ENCODE peak calls at places on chromosomes 5 and 9, in eight cellular contexts. One of them, this sample, is unnamed.

GRCh38 chr9:84266087-84266561 is 74.4 kb downstream of the SLC28A3 start:
- DNase-seq in Peyer's patch: no peak
- DNase-seq in tibial artery: no peak
- DNase-seq in WTC11: peak
- DNase-seq in foreskin fibroblast: no peak
- DNase-seq in CD4-positive, alpha-beta T cell: no peak
- DNase-seq in spleen: no peak
- DNase-seq in CD8-positive, alpha-beta T cell: no peak
- DNase-seq in this sample: no peak

GRCh38 chr5:36724429-36725332 is 118.3 kb downstream of the SLC1A3 start:
- DNase-seq in tibial artery: peak
- DNase-seq in foreskin fibroblast: no peak
- DNase-seq in CD4-positive, alpha-beta T cell: peak
- DNase-seq in CD8-positive, alpha-beta T cell: peak
- DNase-seq in Peyer's patch: peak
- DNase-seq in WTC11: no peak
- DNase-seq in spleen: peak
- DNase-seq in this sample: no peak

GRCh38 chr5:33299621-33300208 is 141.1 kb upstream of the TARS1 start:
- DNase-seq in WTC11: no peak
- DNase-seq in spleen: no peak
- DNase-seq in foreskin fibroblast: peak
- DNase-seq in CD4-positive, alpha-beta T cell: no peak
- DNase-seq in CD8-positive, alpha-beta T cell: no peak
- DNase-seq in Peyer's patch: no peak
- DNase-seq in tibial artery: no peak
- DNase-seq in this sample: no peak

GRCh38 chr5:78640622-78641021 is 8.0 kb downstream of the LHFPL2 start:
- DNase-seq in foreskin fibroblast: no peak
- DNase-seq in spleen: no peak
- DNase-seq in CD8-positive, alpha-beta T cell: no peak
- DNase-seq in CD4-positive, alpha-beta T cell: no peak
- DNase-seq in tibial artery: no peak
- DNase-seq in Peyer's patch: no peak
- DNase-seq in WTC11: no peak
- DNase-seq in this sample: no peak

GRCh38 chr9:96868709-96869108 is 14.4 kb upstream of the ZNF782 start:
- DNase-seq in foreskin fibroblast: no peak
- DNase-seq in CD4-positive, alpha-beta T cell: no peak
- DNase-seq in CD8-positive, alpha-beta T cell: no peak
- DNase-seq in spleen: no peak
- DNase-seq in tibial artery: no peak
- DNase-seq in WTC11: no peak
- DNase-seq in Peyer's patch: no peak
- DNase-seq in this sample: no peak

GRCh38 chr9:96483733-96484240 is 33.8 kb downstream of the HABP4 start:
- DNase-seq in CD8-positive, alpha-beta T cell: no peak
- DNase-seq in CD4-positive, alpha-beta T cell: no peak
- DNase-seq in tibial artery: no peak
- DNase-seq in Peyer's patch: no peak
- DNase-seq in spleen: no peak
- DNase-seq in foreskin fibroblast: no peak
- DNase-seq in WTC11: no peak
- DNase-seq in this sample: no peak

GRCh38 chr5:112849912-112850311 is 11.2 kb upstream of the SRP19 start:
- DNase-seq in WTC11: no peak
- DNase-seq in CD4-positive, alpha-beta T cell: no peak
- DNase-seq in foreskin fibroblast: no peak
- DNase-seq in CD8-positive, alpha-beta T cell: no peak
- DNase-seq in tibial artery: no peak
- DNase-seq in Peyer's patch: no peak
- DNase-seq in spleen: no peak
- DNase-seq in this sample: no peak

GRCh38 chr5:118611332-118611945 is 376.9 kb downstream of the DTWD2 start:
- DNase-seq in tibial artery: no peak
- DNase-seq in WTC11: peak
- DNase-seq in spleen: no peak
- DNase-seq in CD4-positive, alpha-beta T cell: no peak
- DNase-seq in CD8-positive, alpha-beta T cell: no peak
- DNase-seq in Peyer's patch: no peak
- DNase-seq in foreskin fibroblast: peak
- DNase-seq in this sample: no peak

GRCh38 chr9:122347348-122348287 is 23.2 kb upstream of the PTGS1 start:
- DNase-seq in WTC11: no peak
- DNase-seq in foreskin fibroblast: no peak
- DNase-seq in CD4-positive, alpha-beta T cell: no peak
- DNase-seq in CD8-positive, alpha-beta T cell: no peak
- DNase-seq in Peyer's patch: peak
- DNase-seq in spleen: peak
- DNase-seq in tibial artery: no peak
- DNase-seq in this sample: no peak

GRCh38 chr5:53601570-53601969 is 41.1 kb downstream of the NDUFS4 start:
- DNase-seq in WTC11: no peak
- DNase-seq in spleen: no peak
- DNase-seq in Peyer's patch: no peak
- DNase-seq in CD8-positive, alpha-beta T cell: no peak
- DNase-seq in foreskin fibroblast: no peak
- DNase-seq in CD4-positive, alpha-beta T cell: no peak
- DNase-seq in tibial artery: no peak
- DNase-seq in this sample: no peak

GRCh38 chr5:36688722-36689121 is 82.3 kb downstream of the SLC1A3 start:
- DNase-seq in WTC11: peak
- DNase-seq in Peyer's patch: peak
- DNase-seq in CD8-positive, alpha-beta T cell: no peak
- DNase-seq in tibial artery: no peak
- DNase-seq in spleen: no peak
- DNase-seq in CD4-positive, alpha-beta T cell: no peak
- DNase-seq in foreskin fibroblast: no peak
- DNase-seq in this sample: no peak

GRCh38 chr9:69937830-69938535 is 105.7 kb upstream of the MAMDC2 start:
- DNase-seq in CD4-positive, alpha-beta T cell: no peak
- DNase-seq in CD8-positive, alpha-beta T cell: no peak
- DNase-seq in foreskin fibroblast: no peak
- DNase-seq in spleen: no peak
- DNase-seq in tibial artery: no peak
- DNase-seq in WTC11: no peak
- DNase-seq in Peyer's patch: no peak
- DNase-seq in this sample: no peak

GRCh38 chr9:127875306-127875966 is 2.0 kb downstream of the AK1 start:
- DNase-seq in CD4-positive, alpha-beta T cell: no peak
- DNase-seq in CD8-positive, alpha-beta T cell: no peak
- DNase-seq in Peyer's patch: no peak
- DNase-seq in WTC11: no peak
- DNase-seq in foreskin fibroblast: peak
- DNase-seq in tibial artery: no peak
- DNase-seq in spleen: peak
- DNase-seq in this sample: no peak

GRCh38 chr5:1514027-1514818 is 9.5 kb downstream of the LPCAT1 start:
- DNase-seq in tibial artery: peak
- DNase-seq in foreskin fibroblast: no peak
- DNase-seq in CD8-positive, alpha-beta T cell: no peak
- DNase-seq in Peyer's patch: no peak
- DNase-seq in spleen: peak
- DNase-seq in CD4-positive, alpha-beta T cell: no peak
- DNase-seq in WTC11: peak
- DNase-seq in this sample: peak

GRCh38 chr5:150660108-150660831 is 781 bp upstream of the MYOZ3 start:
- DNase-seq in Peyer's patch: no peak
- DNase-seq in tibial artery: no peak
- DNase-seq in foreskin fibroblast: no peak
- DNase-seq in CD4-positive, alpha-beta T cell: no peak
- DNase-seq in WTC11: no peak
- DNase-seq in spleen: no peak
- DNase-seq in CD8-positive, alpha-beta T cell: no peak
- DNase-seq in this sample: no peak

GRCh38 chr5:112417931-112418358 is 1.1 kb downstream of the EPB41L4A start:
- DNase-seq in foreskin fibroblast: peak
- DNase-seq in Peyer's patch: peak
- DNase-seq in CD8-positive, alpha-beta T cell: no peak
- DNase-seq in tibial artery: peak
- DNase-seq in CD4-positive, alpha-beta T cell: no peak
- DNase-seq in spleen: peak
- DNase-seq in WTC11: no peak
- DNase-seq in this sample: no peak

GRCh38 chr5:135206862-135207261 is 172.8 kb upstream of the PITX1 start:
- DNase-seq in Peyer's patch: no peak
- DNase-seq in foreskin fibroblast: no peak
- DNase-seq in tibial artery: no peak
- DNase-seq in WTC11: no peak
- DNase-seq in CD8-positive, alpha-beta T cell: no peak
- DNase-seq in spleen: no peak
- DNase-seq in CD4-positive, alpha-beta T cell: no peak
- DNase-seq in this sample: peak

GRCh38 chr5:135207866-135208265 is 173.8 kb upstream of the PITX1 start:
- DNase-seq in Peyer's patch: no peak
- DNase-seq in spleen: no peak
- DNase-seq in CD8-positive, alpha-beta T cell: no peak
- DNase-seq in WTC11: no peak
- DNase-seq in CD4-positive, alpha-beta T cell: no peak
- DNase-seq in tibial artery: no peak
- DNase-seq in foreskin fibroblast: no peak
- DNase-seq in this sample: peak

GRCh38 chr5:135209495-135209837 is 175.4 kb upstream of the PITX1 start:
- DNase-seq in WTC11: no peak
- DNase-seq in tibial artery: no peak
- DNase-seq in spleen: no peak
- DNase-seq in CD4-positive, alpha-beta T cell: no peak
- DNase-seq in foreskin fibroblast: no peak
- DNase-seq in CD8-positive, alpha-beta T cell: no peak
- DNase-seq in Peyer's patch: no peak
- DNase-seq in this sample: no peak

GRCh38 chr5:135210286-135211055 is 176.4 kb upstream of the PITX1 start:
- DNase-seq in spleen: peak
- DNase-seq in WTC11: no peak
- DNase-seq in CD4-positive, alpha-beta T cell: no peak
- DNase-seq in CD8-positive, alpha-beta T cell: no peak
- DNase-seq in Peyer's patch: no peak
- DNase-seq in tibial artery: no peak
- DNase-seq in foreskin fibroblast: no peak
- DNase-seq in this sample: peak

GRCh38 chr5:135208555-135209494 is 174.8 kb upstream of the PITX1 start:
- DNase-seq in CD8-positive, alpha-beta T cell: no peak
- DNase-seq in CD4-positive, alpha-beta T cell: no peak
- DNase-seq in WTC11: no peak
- DNase-seq in tibial artery: peak
- DNase-seq in Peyer's patch: no peak
- DNase-seq in spleen: peak
- DNase-seq in foreskin fibroblast: peak
- DNase-seq in this sample: peak
- TF ChIP-seq CTCF in CD8-positive, alpha-beta T cell: no peak
- TF ChIP-seq CTCF in CD4-positive, alpha-beta T cell: no peak
- TF ChIP-seq CTCF in WTC11: no peak
- TF ChIP-seq CTCF in tibial artery: no peak
- TF ChIP-seq CTCF in Peyer's patch: no peak
- TF ChIP-seq CTCF in spleen: no peak
- TF ChIP-seq CTCF in foreskin fibroblast: peak
- TF ChIP-seq CTCF in this sample: no peak

GRCh38 chr9:31823365-31823764 is 561.1 kb upstream of the ACO1 start:
- DNase-seq in Peyer's patch: no peak
- DNase-seq in WTC11: no peak
- DNase-seq in foreskin fibroblast: no peak
- DNase-seq in tibial artery: no peak
- DNase-seq in CD8-positive, alpha-beta T cell: no peak
- DNase-seq in spleen: no peak
- DNase-seq in CD4-positive, alpha-beta T cell: no peak
- DNase-seq in this sample: no peak

GRCh38 chr9:31820426-31820825 is 564.0 kb upstream of the ACO1 start:
- DNase-seq in CD4-positive, alpha-beta T cell: no peak
- DNase-seq in tibial artery: no peak
- DNase-seq in WTC11: no peak
- DNase-seq in foreskin fibroblast: no peak
- DNase-seq in spleen: peak
- DNase-seq in Peyer's patch: no peak
- DNase-seq in CD8-positive, alpha-beta T cell: no peak
- DNase-seq in this sample: no peak

GRCh38 chr9:31821583-31821982 is 562.9 kb upstream of the ACO1 start:
- DNase-seq in Peyer's patch: no peak
- DNase-seq in tibial artery: no peak
- DNase-seq in CD4-positive, alpha-beta T cell: no peak
- DNase-seq in spleen: peak
- DNase-seq in CD8-positive, alpha-beta T cell: no peak
- DNase-seq in foreskin fibroblast: no peak
- DNase-seq in WTC11: no peak
- DNase-seq in this sample: no peak

GRCh38 chr9:31824860-31825259 is 559.6 kb upstream of the ACO1 start:
- DNase-seq in foreskin fibroblast: no peak
- DNase-seq in spleen: no peak
- DNase-seq in WTC11: no peak
- DNase-seq in Peyer's patch: no peak
- DNase-seq in CD4-positive, alpha-beta T cell: no peak
- DNase-seq in CD8-positive, alpha-beta T cell: no peak
- DNase-seq in tibial artery: no peak
- DNase-seq in this sample: no peak
- TF ChIP-seq CTCF in foreskin fibroblast: no peak
- TF ChIP-seq CTCF in spleen: no peak
- TF ChIP-seq CTCF in WTC11: no peak
- TF ChIP-seq CTCF in Peyer's patch: no peak
- TF ChIP-seq CTCF in CD4-positive, alpha-beta T cell: no peak
- TF ChIP-seq CTCF in CD8-positive, alpha-beta T cell: no peak
- TF ChIP-seq CTCF in tibial artery: no peak
- TF ChIP-seq CTCF in this sample: no peak

GRCh38 chr9:89721971-89722530 is 117.2 kb downstream of the GADD45G start:
- DNase-seq in spleen: no peak
- DNase-seq in tibial artery: no peak
- DNase-seq in foreskin fibroblast: no peak
- DNase-seq in CD8-positive, alpha-beta T cell: no peak
- DNase-seq in Peyer's patch: no peak
- DNase-seq in WTC11: no peak
- DNase-seq in CD4-positive, alpha-beta T cell: no peak
- DNase-seq in this sample: no peak
- TF ChIP-seq CTCF in spleen: no peak
- TF ChIP-seq CTCF in tibial artery: no peak
- TF ChIP-seq CTCF in foreskin fibroblast: no peak
- TF ChIP-seq CTCF in CD8-positive, alpha-beta T cell: no peak
- TF ChIP-seq CTCF in Peyer's patch: no peak
- TF ChIP-seq CTCF in WTC11: no peak
- TF ChIP-seq CTCF in CD4-positive, alpha-beta T cell: no peak
- TF ChIP-seq CTCF in this sample: no peak

GRCh38 chr9:133148351-133149129 is 15.2 kb downstream of the GBGT1 start:
- DNase-seq in spleen: peak
- DNase-seq in tibial artery: no peak
- DNase-seq in foreskin fibroblast: peak
- DNase-seq in WTC11: no peak
- DNase-seq in CD8-positive, alpha-beta T cell: peak
- DNase-seq in Peyer's patch: peak
- DNase-seq in CD4-positive, alpha-beta T cell: peak
- DNase-seq in this sample: no peak

GRCh38 chr9:133151041-133151440 is 12.7 kb downstream of the GBGT1 start:
- DNase-seq in spleen: no peak
- DNase-seq in CD4-positive, alpha-beta T cell: no peak
- DNase-seq in CD8-positive, alpha-beta T cell: no peak
- DNase-seq in foreskin fibroblast: no peak
- DNase-seq in tibial artery: no peak
- DNase-seq in Peyer's patch: no peak
- DNase-seq in WTC11: no peak
- DNase-seq in this sample: no peak

GRCh38 chr9:133151601-133152525 is 11.9 kb downstream of the GBGT1 start:
- DNase-seq in Peyer's patch: no peak
- DNase-seq in foreskin fibroblast: no peak
- DNase-seq in CD4-positive, alpha-beta T cell: no peak
- DNase-seq in WTC11: no peak
- DNase-seq in spleen: no peak
- DNase-seq in tibial artery: no peak
- DNase-seq in CD8-positive, alpha-beta T cell: no peak
- DNase-seq in this sample: peak

GRCh38 chr9:133147412-133148271 is 16.1 kb downstream of the GBGT1 start:
- DNase-seq in tibial artery: peak
- DNase-seq in spleen: peak
- DNase-seq in CD8-positive, alpha-beta T cell: peak
- DNase-seq in WTC11: peak
- DNase-seq in CD4-positive, alpha-beta T cell: peak
- DNase-seq in foreskin fibroblast: no peak
- DNase-seq in Peyer's patch: peak
- DNase-seq in this sample: peak

GRCh38 chr9:133149130-133150015 is 14.3 kb downstream of the GBGT1 start:
- DNase-seq in CD4-positive, alpha-beta T cell: peak
- DNase-seq in tibial artery: peak
- DNase-seq in WTC11: peak
- DNase-seq in spleen: peak
- DNase-seq in Peyer's patch: peak
- DNase-seq in foreskin fibroblast: peak
- DNase-seq in CD8-positive, alpha-beta T cell: peak
- DNase-seq in this sample: peak
- TF ChIP-seq CTCF in CD4-positive, alpha-beta T cell: peak
- TF ChIP-seq CTCF in tibial artery: peak
- TF ChIP-seq CTCF in WTC11: no peak
- TF ChIP-seq CTCF in spleen: no peak
- TF ChIP-seq CTCF in Peyer's patch: peak
- TF ChIP-seq CTCF in foreskin fibroblast: no peak
- TF ChIP-seq CTCF in CD8-positive, alpha-beta T cell: peak
- TF ChIP-seq CTCF in this sample: peak